ENCODE peak calls at places on chromosomes 16 and 17, in seven cellular contexts. M, W, T, N, L, Q and S are unnamed samples. For H4K20me1 and H3F3A, the result is how much of the 10 kb centered on the place peaks cover.

GRCh38 chr16:27816561-27816960 is 247.0 kb downstream of the GSG1L start:
- DNase-seq in M (no peak), W (no peak), T (no peak), N (no peak), L (no peak), Q (peak), S (no peak)

GRCh38 chr16:55436587-55436986 is 42.4 kb upstream of the MMP2 start:
- DNase-seq in M (no peak), W (no peak), T (no peak), N (no peak), L (no peak), Q (no peak), S (no peak)

GRCh38 chr17:3678095-3678820 is 9.6 kb downstream of the EMC6 start:
- DNase-seq in M (no peak), W (peak), T (peak), N (peak), L (peak), Q (no peak), S (peak)

GRCh38 chr16:87060026-87060986 is 256.9 kb downstream of the C16orf95 start:
- DNase-seq in M (no peak), W (peak), T (peak), N (no peak), L (peak), Q (no peak), S (peak)

GRCh38 chr17:31369266-31369665 is 22.2 kb upstream of the RAB11FIP4 start:
- DNase-seq in M (no peak), W (no peak), T (no peak), N (no peak), L (no peak), Q (no peak), S (no peak)

GRCh38 chr17:44207319-44207718 is 7.6 kb upstream of the ATXN7L3 start:
- DNase-seq in M (no peak), W (no peak), T (no peak), N (no peak), L (no peak), Q (no peak), S (no peak)

GRCh38 chr17:75720656-75721462 is at the start of gene ITGB4:
- DNase-seq in M (peak), W (peak), T (peak), N (peak), L (peak), Q (peak), S (peak)

GRCh38 chr16:17561056-17561455 is 90.3 kb upstream of the XYLT1 start:
- DNase-seq in M (no peak), W (no peak), T (no peak), N (no peak), L (no peak), Q (no peak), S (no peak)

GRCh38 chr17:5042152-5043022 is 7.2 kb upstream of the SLC52A1 start:
- DNase-seq in M (no peak), W (no peak), T (no peak), N (no peak), L (no peak), Q (no peak), S (no peak)

GRCh38 chr16:30025156-30025555 is 2.2 kb downstream of the C16orf92 start:
- DNase-seq in M (no peak), W (no peak), T (no peak), N (no peak), L (no peak), Q (no peak), S (no peak)

GRCh38 chr16:80433617-80434016 is 107.2 kb upstream of the DYNLRB2 start:
- DNase-seq in M (peak), W (no peak), T (peak), N (peak), L (no peak), Q (no peak), S (no peak)

GRCh38 chr17:28334176-28334575 is 1.1 kb downstream of the IFT20 start:
- DNase-seq in M (no peak), W (no peak), T (peak), N (no peak), L (no peak), Q (no peak), S (no peak)

GRCh38 chr17:50192116-50192872 is 9.1 kb downstream of the COL1A1 start:
- DNase-seq in M (no peak), W (no peak), T (peak), N (no peak), L (no peak), Q (no peak), S (no peak)

GRCh38 chr17:15490634-15491261 is 23.3 kb upstream of the CDRT4 start:
- DNase-seq in M (no peak), W (no peak), T (peak), N (peak), L (peak), Q (no peak), S (peak)

GRCh38 chr16:15880909-15881308 is 7.5 kb downstream of the CEP20 start:
- DNase-seq in M (no peak), W (no peak), T (peak), N (no peak), L (no peak), Q (no peak), S (no peak)

GRCh38 chr16:77585852-77586251 is 136.5 kb upstream of the NUDT7 start:
- DNase-seq in M (peak), W (no peak), T (peak), N (peak), L (no peak), Q (no peak), S (no peak)

GRCh38 chr16:89200124-89200849 is at the start of gene SLC22A31:
- DNase-seq in M (no peak), W (no peak), T (peak), N (no peak), L (peak), Q (peak), S (peak)

GRCh38 chr17:604719-605118 is 109.9 kb downstream of the VPS53 start:
- DNase-seq in M (no peak), W (no peak), T (peak), N (no peak), L (peak), Q (no peak), S (peak)

GRCh38 chr17:29143894-29144293 is 36.3 kb downstream of the MYO18A start:
- DNase-seq in M (peak), W (peak), T (peak), N (peak), L (peak), Q (peak), S (peak)

GRCh38 chr17:7855643-7856080 is 796 bp downstream of the TMEM88 start:
- DNase-seq in M (no peak), W (no peak), T (no peak), N (no peak), L (no peak), Q (no peak), S (no peak)

GRCh38 chr16:74954763-74955162 is 30.2 kb downstream of the WDR59 start:
- DNase-seq in M (no peak), W (no peak), T (no peak), N (no peak), L (no peak), Q (no peak), S (no peak)

GRCh38 chr17:45248132-45248936 is 13.6 kb downstream of the SPATA32 start:
- DNase-seq in M (peak), W (peak), T (no peak), N (peak), L (peak), Q (no peak), S (peak)

GRCh38 chr17:9148908-9149536 is 127.7 kb downstream of the NTN1 start:
- DNase-seq in M (no peak), W (no peak), T (no peak), N (no peak), L (no peak), Q (no peak), S (no peak)

GRCh38 chr16:1946495-1947368 is 3.7 kb upstream of the MSRB1 start:
- DNase-seq in M (no peak), W (no peak), T (no peak), N (no peak), L (peak), Q (no peak), S (no peak)

GRCh38 chr17:61461586-61461966 is 9.4 kb downstream of the TBX4 start:
- DNase-seq in M (no peak), W (no peak), T (no peak), N (no peak), L (no peak), Q (peak), S (peak)

GRCh38 chr17:58083491-58084316 is 485 bp downstream of the DYNLL2 start:
- DNase-seq in M (peak), W (peak), T (peak), N (peak), L (peak), Q (peak), S (peak)

GRCh38 chr16:88853336-88853941 is 3.3 kb downstream of the GALNS start:
- DNase-seq in M (no peak), W (no peak), T (no peak), N (no peak), L (no peak), Q (no peak), S (no peak)

GRCh38 chr16:67857547-67858233 is 10.2 kb upstream of the CENPT start:
- DNase-seq in M (peak), W (no peak), T (peak), N (peak), L (peak), Q (no peak), S (no peak)

GRCh38 chr16:70737377-70738082 is 51.7 kb upstream of the MTSS2 start:
- DNase-seq in M (no peak), W (peak), T (peak), N (no peak), L (no peak), Q (peak), S (no peak)

GRCh38 chr16:1713331-1713730 is 7.3 kb downstream of the MAPK8IP3 start:
- DNase-seq in M (no peak), W (no peak), T (no peak), N (no peak), L (no peak), Q (no peak), S (no peak)

GRCh38 chr17:63497708-63498483 is 21.0 kb downstream of the ACE start:
- DNase-seq in M (no peak), W (peak), T (no peak), N (peak), L (peak), Q (peak), S (peak)
- H2AFZ ChIP-seq in M (no peak), W (no peak), T (no peak), N (no peak), L (peak), Q (no peak), S (peak)

GRCh38 chr17:82092094-82092586 is 5.9 kb downstream of the FASN start:
- DNase-seq in M (no peak), W (no peak), T (no peak), N (no peak), L (no peak), Q (no peak), S (no peak)
- H4K20me1 ChIP-seq in M (under half), W (under half), T (under half), N (under half), L (under half), Q (under half), S (half or more)

DNA sequence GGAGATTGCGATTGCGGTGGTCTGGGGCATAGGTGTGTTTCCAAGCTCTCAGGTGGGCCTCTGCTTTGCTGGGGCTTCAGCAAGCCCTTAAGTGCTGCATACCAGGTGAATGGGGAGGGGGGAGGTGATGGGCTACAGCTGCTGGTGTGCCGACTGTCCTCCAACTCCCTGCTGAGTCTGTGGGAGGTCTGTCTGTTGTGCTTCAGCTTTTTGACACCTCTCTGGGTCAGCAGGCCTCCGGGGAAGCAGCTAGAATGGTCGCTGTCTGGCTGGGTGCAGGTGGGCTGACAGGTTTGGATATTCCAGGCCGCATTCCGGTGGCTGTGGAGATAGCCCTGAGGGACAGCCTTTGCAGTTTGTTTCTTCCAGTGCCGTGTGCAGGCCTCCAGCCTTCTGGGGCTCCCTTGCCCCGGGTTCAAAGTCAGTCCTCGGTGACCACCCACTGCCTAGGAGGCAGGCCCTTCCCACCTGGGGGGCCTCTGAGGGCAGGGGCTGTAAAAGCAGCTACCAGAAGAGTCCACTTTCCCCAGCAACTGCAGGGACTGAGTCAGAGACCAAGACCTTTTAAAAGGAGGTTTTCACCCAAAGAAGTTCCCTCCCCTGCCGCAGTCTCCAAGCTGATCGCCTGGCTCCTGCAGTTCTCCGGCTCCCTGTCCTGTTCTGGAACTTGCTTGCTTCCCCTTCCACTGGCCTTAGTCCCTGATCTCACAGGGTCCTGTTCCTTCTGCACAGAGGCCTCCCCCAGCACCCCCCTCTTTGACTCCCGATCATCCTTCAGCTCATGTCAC is 2.0 kb upstream of the TTYH2 start:
- DNase-seq in M (no peak), W (no peak), T (peak), N (peak), L (peak), Q (no peak), S (peak)
- H3F3A ChIP-seq in M (half or more), W (under half), T (half or more), N (under half), L (under half), Q (half or more), S (half or more)

DNA sequence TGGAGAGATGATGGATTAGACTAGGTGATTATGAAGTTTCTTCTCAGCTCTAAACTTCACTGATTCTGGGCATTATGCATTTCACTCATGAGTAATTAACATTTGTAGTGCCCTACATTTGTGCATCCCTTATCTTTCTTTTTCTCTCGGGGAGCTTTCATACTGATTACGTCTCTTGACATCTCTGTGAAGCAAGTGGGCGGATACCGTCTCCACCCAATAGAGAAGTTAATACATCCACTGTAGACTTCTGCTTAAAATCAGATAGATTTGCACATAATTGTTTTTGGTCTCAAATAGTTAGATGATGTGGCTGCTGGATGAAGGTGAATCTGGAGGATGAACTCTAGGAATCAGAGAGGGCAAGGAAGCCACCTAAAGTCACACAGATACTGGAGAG is 653.6 kb upstream of the EEF2KMT start:
- DNase-seq in M (no peak), W (no peak), T (no peak), N (no peak), L (no peak), Q (no peak), S (no peak)
- H2AFZ ChIP-seq in M (no peak), W (no peak), T (no peak), N (no peak), L (no peak), Q (no peak), S (no peak)

GRCh38 chr16:85632709-85633437 is 19.8 kb downstream of the GSE1 start:
- DNase-seq in M (no peak), W (no peak), T (no peak), N (no peak), L (no peak), Q (no peak), S (no peak)
- H4K20me1 ChIP-seq in M (half or more), W (under half), T (under half), N (under half), L (half or more), Q (half or more), S (under half)